ENCODE peak calls at places on chromosome 2, in eight cellular contexts. One of them, this sample, is unnamed.

GRCh38 chr2:12579018-12579417 is 137.7 kb upstream of the TRIB2 start:
- DNase-seq in activated CD4-positive, alpha-beta T cell treated with anti-CD3 and anti-CD28 coated beads, Interleukin-2, amount 50 U/mL, for 1 hour: no peak
- DNase-seq in progenitor cell of endocrine pancreas: no peak
- DNase-seq in cardiac fibroblast: no peak
- DNase-seq in activated T-cell treated with anti-CD3 and anti-CD28 coated beads for 1 hour: no peak
- DNase-seq in esophagus squamous epithelium: no peak
- DNase-seq in mucosa of descending colon: no peak
- DNase-seq in AG04450: no peak
- DNase-seq in this sample: no peak

GRCh38 chr2:237073552-237073951 is 12.1 kb upstream of the COPS8 start:
- DNase-seq in activated CD4-positive, alpha-beta T cell treated with anti-CD3 and anti-CD28 coated beads, Interleukin-2, amount 50 U/mL, for 1 hour: no peak
- DNase-seq in progenitor cell of endocrine pancreas: no peak
- DNase-seq in cardiac fibroblast: peak
- DNase-seq in activated T-cell treated with anti-CD3 and anti-CD28 coated beads for 1 hour: no peak
- DNase-seq in esophagus squamous epithelium: no peak
- DNase-seq in mucosa of descending colon: no peak
- DNase-seq in AG04450: peak
- DNase-seq in this sample: peak

GRCh38 chr2:164782323-164782722 is 59.3 kb downstream of the COBLL1 start:
- DNase-seq in activated CD4-positive, alpha-beta T cell treated with anti-CD3 and anti-CD28 coated beads, Interleukin-2, amount 50 U/mL, for 1 hour: no peak
- DNase-seq in progenitor cell of endocrine pancreas: no peak
- DNase-seq in cardiac fibroblast: peak
- DNase-seq in activated T-cell treated with anti-CD3 and anti-CD28 coated beads for 1 hour: no peak
- DNase-seq in esophagus squamous epithelium: no peak
- DNase-seq in mucosa of descending colon: no peak
- DNase-seq in AG04450: no peak
- DNase-seq in this sample: peak

GRCh38 chr2:50786345-50786744 is 245.6 kb downstream of the NRXN1 start:
- DNase-seq in activated CD4-positive, alpha-beta T cell treated with anti-CD3 and anti-CD28 coated beads, Interleukin-2, amount 50 U/mL, for 1 hour: no peak
- DNase-seq in progenitor cell of endocrine pancreas: no peak
- DNase-seq in cardiac fibroblast: no peak
- DNase-seq in activated T-cell treated with anti-CD3 and anti-CD28 coated beads for 1 hour: no peak
- DNase-seq in esophagus squamous epithelium: no peak
- DNase-seq in mucosa of descending colon: no peak
- DNase-seq in AG04450: no peak
- DNase-seq in this sample: no peak

GRCh38 chr2:109046925-109047508 is 58.0 kb upstream of the EDAR start:
- DNase-seq in activated CD4-positive, alpha-beta T cell treated with anti-CD3 and anti-CD28 coated beads, Interleukin-2, amount 50 U/mL, for 1 hour: no peak
- DNase-seq in progenitor cell of endocrine pancreas: no peak
- DNase-seq in cardiac fibroblast: no peak
- DNase-seq in activated T-cell treated with anti-CD3 and anti-CD28 coated beads for 1 hour: no peak
- DNase-seq in esophagus squamous epithelium: no peak
- DNase-seq in mucosa of descending colon: no peak
- DNase-seq in AG04450: no peak
- DNase-seq in this sample: peak

GRCh38 chr2:20314562-20315521 is 35.8 kb downstream of the PUM2 start:
- DNase-seq in activated CD4-positive, alpha-beta T cell treated with anti-CD3 and anti-CD28 coated beads, Interleukin-2, amount 50 U/mL, for 1 hour: no peak
- DNase-seq in progenitor cell of endocrine pancreas: no peak
- DNase-seq in cardiac fibroblast: no peak
- DNase-seq in activated T-cell treated with anti-CD3 and anti-CD28 coated beads for 1 hour: no peak
- DNase-seq in esophagus squamous epithelium: no peak
- DNase-seq in mucosa of descending colon: no peak
- DNase-seq in AG04450: no peak
- DNase-seq in this sample: no peak

GRCh38 chr2:188415754-188416083 is 124.0 kb downstream of the GULP1 start:
- DNase-seq in activated CD4-positive, alpha-beta T cell treated with anti-CD3 and anti-CD28 coated beads, Interleukin-2, amount 50 U/mL, for 1 hour: no peak
- DNase-seq in progenitor cell of endocrine pancreas: no peak
- DNase-seq in cardiac fibroblast: no peak
- DNase-seq in activated T-cell treated with anti-CD3 and anti-CD28 coated beads for 1 hour: no peak
- DNase-seq in esophagus squamous epithelium: no peak
- DNase-seq in mucosa of descending colon: no peak
- DNase-seq in AG04450: no peak
- DNase-seq in this sample: no peak

GRCh38 chr2:191759200-191759507 is 81.2 kb downstream of the NABP1 start:
- DNase-seq in activated CD4-positive, alpha-beta T cell treated with anti-CD3 and anti-CD28 coated beads, Interleukin-2, amount 50 U/mL, for 1 hour: no peak
- DNase-seq in progenitor cell of endocrine pancreas: no peak
- DNase-seq in cardiac fibroblast: no peak
- DNase-seq in activated T-cell treated with anti-CD3 and anti-CD28 coated beads for 1 hour: no peak
- DNase-seq in esophagus squamous epithelium: no peak
- DNase-seq in mucosa of descending colon: no peak
- DNase-seq in AG04450: no peak
- DNase-seq in this sample: no peak

GRCh38 chr2:10170256-10170655 is 47.7 kb downstream of the RRM2 start:
- DNase-seq in activated CD4-positive, alpha-beta T cell treated with anti-CD3 and anti-CD28 coated beads, Interleukin-2, amount 50 U/mL, for 1 hour: no peak
- DNase-seq in progenitor cell of endocrine pancreas: no peak
- DNase-seq in cardiac fibroblast: peak
- DNase-seq in activated T-cell treated with anti-CD3 and anti-CD28 coated beads for 1 hour: no peak
- DNase-seq in esophagus squamous epithelium: no peak
- DNase-seq in mucosa of descending colon: no peak
- DNase-seq in AG04450: no peak
- DNase-seq in this sample: no peak

GRCh38 chr2:15561574-15562344 is 625 bp upstream of the NBAS start:
- DNase-seq in activated CD4-positive, alpha-beta T cell treated with anti-CD3 and anti-CD28 coated beads, Interleukin-2, amount 50 U/mL, for 1 hour: peak
- DNase-seq in progenitor cell of endocrine pancreas: no peak
- DNase-seq in cardiac fibroblast: peak
- DNase-seq in activated T-cell treated with anti-CD3 and anti-CD28 coated beads for 1 hour: no peak
- DNase-seq in esophagus squamous epithelium: no peak
- DNase-seq in mucosa of descending colon: no peak
- DNase-seq in AG04450: no peak
- DNase-seq in this sample: peak

GRCh38 chr2:212882626-212883025 is 268.8 kb downstream of the IKZF2 start:
- DNase-seq in activated CD4-positive, alpha-beta T cell treated with anti-CD3 and anti-CD28 coated beads, Interleukin-2, amount 50 U/mL, for 1 hour: no peak
- DNase-seq in progenitor cell of endocrine pancreas: no peak
- DNase-seq in cardiac fibroblast: no peak
- DNase-seq in activated T-cell treated with anti-CD3 and anti-CD28 coated beads for 1 hour: no peak
- DNase-seq in esophagus squamous epithelium: no peak
- DNase-seq in mucosa of descending colon: no peak
- DNase-seq in AG04450: no peak
- DNase-seq in this sample: no peak

GRCh38 chr2:153971914-153972313 is 100.2 kb downstream of the GALNT13 start:
- DNase-seq in activated CD4-positive, alpha-beta T cell treated with anti-CD3 and anti-CD28 coated beads, Interleukin-2, amount 50 U/mL, for 1 hour: no peak
- DNase-seq in progenitor cell of endocrine pancreas: no peak
- DNase-seq in cardiac fibroblast: no peak
- DNase-seq in activated T-cell treated with anti-CD3 and anti-CD28 coated beads for 1 hour: no peak
- DNase-seq in esophagus squamous epithelium: no peak
- DNase-seq in mucosa of descending colon: no peak
- DNase-seq in AG04450: no peak
- DNase-seq in this sample: no peak

GRCh38 chr2:112701092-112701491 is 19.7 kb upstream of the NT5DC4 start:
- DNase-seq in activated CD4-positive, alpha-beta T cell treated with anti-CD3 and anti-CD28 coated beads, Interleukin-2, amount 50 U/mL, for 1 hour: no peak
- DNase-seq in progenitor cell of endocrine pancreas: no peak
- DNase-seq in cardiac fibroblast: peak
- DNase-seq in activated T-cell treated with anti-CD3 and anti-CD28 coated beads for 1 hour: no peak
- DNase-seq in esophagus squamous epithelium: no peak
- DNase-seq in mucosa of descending colon: no peak
- DNase-seq in AG04450: no peak
- DNase-seq in this sample: no peak

GRCh38 chr2:42659601-42660000 is 91.2 kb downstream of the MTA3 start:
- DNase-seq in activated CD4-positive, alpha-beta T cell treated with anti-CD3 and anti-CD28 coated beads, Interleukin-2, amount 50 U/mL, for 1 hour: no peak
- DNase-seq in progenitor cell of endocrine pancreas: no peak
- DNase-seq in cardiac fibroblast: peak
- DNase-seq in activated T-cell treated with anti-CD3 and anti-CD28 coated beads for 1 hour: no peak
- DNase-seq in esophagus squamous epithelium: no peak
- DNase-seq in mucosa of descending colon: no peak
- DNase-seq in AG04450: no peak
- DNase-seq in this sample: peak

GRCh38 chr2:217956895-217957457 is 45.8 kb downstream of the TNS1 start:
- DNase-seq in activated CD4-positive, alpha-beta T cell treated with anti-CD3 and anti-CD28 coated beads, Interleukin-2, amount 50 U/mL, for 1 hour: no peak
- DNase-seq in progenitor cell of endocrine pancreas: no peak
- DNase-seq in cardiac fibroblast: no peak
- DNase-seq in activated T-cell treated with anti-CD3 and anti-CD28 coated beads for 1 hour: no peak
- DNase-seq in esophagus squamous epithelium: no peak
- DNase-seq in mucosa of descending colon: no peak
- DNase-seq in AG04450: no peak
- DNase-seq in this sample: no peak

GRCh38 chr2:178886006-178886405 is 78.8 kb upstream of the TTN start:
- DNase-seq in activated CD4-positive, alpha-beta T cell treated with anti-CD3 and anti-CD28 coated beads, Interleukin-2, amount 50 U/mL, for 1 hour: no peak
- DNase-seq in progenitor cell of endocrine pancreas: no peak
- DNase-seq in cardiac fibroblast: no peak
- DNase-seq in activated T-cell treated with anti-CD3 and anti-CD28 coated beads for 1 hour: no peak
- DNase-seq in esophagus squamous epithelium: no peak
- DNase-seq in mucosa of descending colon: no peak
- DNase-seq in AG04450: no peak
- DNase-seq in this sample: no peak

GRCh38 chr2:17649026-17649425 is 104.6 kb downstream of the SMC6 start:
- DNase-seq in activated CD4-positive, alpha-beta T cell treated with anti-CD3 and anti-CD28 coated beads, Interleukin-2, amount 50 U/mL, for 1 hour: no peak
- DNase-seq in progenitor cell of endocrine pancreas: no peak
- DNase-seq in cardiac fibroblast: no peak
- DNase-seq in activated T-cell treated with anti-CD3 and anti-CD28 coated beads for 1 hour: no peak
- DNase-seq in esophagus squamous epithelium: no peak
- DNase-seq in mucosa of descending colon: peak
- DNase-seq in AG04450: no peak
- DNase-seq in this sample: no peak

GRCh38 chr2:218882866-218883366 is 2.3 kb downstream of the WNT10A start:
- DNase-seq in activated CD4-positive, alpha-beta T cell treated with anti-CD3 and anti-CD28 coated beads, Interleukin-2, amount 50 U/mL, for 1 hour: no peak
- DNase-seq in progenitor cell of endocrine pancreas: no peak
- DNase-seq in cardiac fibroblast: no peak
- DNase-seq in activated T-cell treated with anti-CD3 and anti-CD28 coated beads for 1 hour: no peak
- DNase-seq in esophagus squamous epithelium: no peak
- DNase-seq in mucosa of descending colon: peak
- DNase-seq in AG04450: no peak
- DNase-seq in this sample: peak

GRCh38 chr2:107027797-107028196 is 141.8 kb upstream of the ST6GAL2 start:
- DNase-seq in activated CD4-positive, alpha-beta T cell treated with anti-CD3 and anti-CD28 coated beads, Interleukin-2, amount 50 U/mL, for 1 hour: no peak
- DNase-seq in progenitor cell of endocrine pancreas: no peak
- DNase-seq in cardiac fibroblast: no peak
- DNase-seq in activated T-cell treated with anti-CD3 and anti-CD28 coated beads for 1 hour: no peak
- DNase-seq in esophagus squamous epithelium: no peak
- DNase-seq in mucosa of descending colon: no peak
- DNase-seq in AG04450: no peak
- DNase-seq in this sample: no peak

GRCh38 chr2:126700073-126700581 is 44.2 kb downstream of the GYPC start:
- DNase-seq in activated CD4-positive, alpha-beta T cell treated with anti-CD3 and anti-CD28 coated beads, Interleukin-2, amount 50 U/mL, for 1 hour: no peak
- DNase-seq in progenitor cell of endocrine pancreas: no peak
- DNase-seq in cardiac fibroblast: peak
- DNase-seq in activated T-cell treated with anti-CD3 and anti-CD28 coated beads for 1 hour: no peak
- DNase-seq in esophagus squamous epithelium: no peak
- DNase-seq in mucosa of descending colon: no peak
- DNase-seq in AG04450: no peak
- DNase-seq in this sample: no peak

GRCh38 chr2:64325852-64326577 is 127.9 kb upstream of the LGALSL start:
- DNase-seq in activated CD4-positive, alpha-beta T cell treated with anti-CD3 and anti-CD28 coated beads, Interleukin-2, amount 50 U/mL, for 1 hour: peak
- DNase-seq in progenitor cell of endocrine pancreas: no peak
- DNase-seq in cardiac fibroblast: no peak
- DNase-seq in activated T-cell treated with anti-CD3 and anti-CD28 coated beads for 1 hour: peak
- DNase-seq in esophagus squamous epithelium: no peak
- DNase-seq in mucosa of descending colon: no peak
- DNase-seq in AG04450: no peak
- DNase-seq in this sample: no peak

GRCh38 chr2:208384637-208385036 is 22.0 kb upstream of the PTH2R start:
- DNase-seq in activated CD4-positive, alpha-beta T cell treated with anti-CD3 and anti-CD28 coated beads, Interleukin-2, amount 50 U/mL, for 1 hour: no peak
- DNase-seq in progenitor cell of endocrine pancreas: no peak
- DNase-seq in cardiac fibroblast: no peak
- DNase-seq in activated T-cell treated with anti-CD3 and anti-CD28 coated beads for 1 hour: no peak
- DNase-seq in esophagus squamous epithelium: no peak
- DNase-seq in mucosa of descending colon: no peak
- DNase-seq in AG04450: no peak
- DNase-seq in this sample: no peak

GRCh38 chr2:172100080-172101007 is 2.4 kb downstream of the DLX2 start:
- DNase-seq in activated CD4-positive, alpha-beta T cell treated with anti-CD3 and anti-CD28 coated beads, Interleukin-2, amount 50 U/mL, for 1 hour: no peak
- DNase-seq in progenitor cell of endocrine pancreas: no peak
- DNase-seq in cardiac fibroblast: no peak
- DNase-seq in activated T-cell treated with anti-CD3 and anti-CD28 coated beads for 1 hour: no peak
- DNase-seq in esophagus squamous epithelium: no peak
- DNase-seq in mucosa of descending colon: peak
- DNase-seq in AG04450: no peak
- DNase-seq in this sample: peak

GRCh38 chr2:126264625-126265024 is 391.3 kb upstream of the GYPC start:
- DNase-seq in activated CD4-positive, alpha-beta T cell treated with anti-CD3 and anti-CD28 coated beads, Interleukin-2, amount 50 U/mL, for 1 hour: no peak
- DNase-seq in progenitor cell of endocrine pancreas: no peak
- DNase-seq in cardiac fibroblast: no peak
- DNase-seq in activated T-cell treated with anti-CD3 and anti-CD28 coated beads for 1 hour: no peak
- DNase-seq in esophagus squamous epithelium: no peak
- DNase-seq in mucosa of descending colon: no peak
- DNase-seq in AG04450: no peak
- DNase-seq in this sample: no peak

GRCh38 chr2:119243621-119244020 is 20.0 kb downstream of the STEAP3 start:
- DNase-seq in activated CD4-positive, alpha-beta T cell treated with anti-CD3 and anti-CD28 coated beads, Interleukin-2, amount 50 U/mL, for 1 hour: no peak
- DNase-seq in progenitor cell of endocrine pancreas: no peak
- DNase-seq in cardiac fibroblast: no peak
- DNase-seq in activated T-cell treated with anti-CD3 and anti-CD28 coated beads for 1 hour: no peak
- DNase-seq in esophagus squamous epithelium: no peak
- DNase-seq in mucosa of descending colon: no peak
- DNase-seq in AG04450: no peak
- DNase-seq in this sample: no peak

GRCh38 chr2:197309369-197310231 is 980 bp downstream of the ANKRD44 start:
- DNase-seq in activated CD4-positive, alpha-beta T cell treated with anti-CD3 and anti-CD28 coated beads, Interleukin-2, amount 50 U/mL, for 1 hour: peak
- DNase-seq in progenitor cell of endocrine pancreas: peak
- DNase-seq in cardiac fibroblast: no peak
- DNase-seq in activated T-cell treated with anti-CD3 and anti-CD28 coated beads for 1 hour: no peak
- DNase-seq in esophagus squamous epithelium: no peak
- DNase-seq in mucosa of descending colon: peak
- DNase-seq in AG04450: no peak
- DNase-seq in this sample: peak

GRCh38 chr2:220569380-220569779 is 942.0 kb downstream of the SLC4A3 start:
- DNase-seq in activated CD4-positive, alpha-beta T cell treated with anti-CD3 and anti-CD28 coated beads, Interleukin-2, amount 50 U/mL, for 1 hour: no peak
- DNase-seq in progenitor cell of endocrine pancreas: no peak
- DNase-seq in cardiac fibroblast: no peak
- DNase-seq in activated T-cell treated with anti-CD3 and anti-CD28 coated beads for 1 hour: no peak
- DNase-seq in esophagus squamous epithelium: no peak
- DNase-seq in mucosa of descending colon: no peak
- DNase-seq in AG04450: no peak
- DNase-seq in this sample: no peak